ENCODE peak calls at places on chromosomes 3 and 15, in nine cellular contexts. T is vagina; W is BJ; O is CD4-positive, alpha-beta memory T cell; S is stomach; H is hepatocyte; B is naive thymus-derived CD4-positive, alpha-beta T cell; V is Panc1; U is ovary. C is an unnamed sample.

GRCh38 chr15:56715220-56715619 is 18.1 kb downstream of the ZNF280D start:
- DNase-seq in T (no peak), W (no peak), O (no peak), S (no peak), H (no peak), B (no peak), V (no peak), U (no peak), C (no peak)

GRCh38 chr15:94255540-94255939 is 24.2 kb downstream of the MCTP2 start:
- DNase-seq in T (no peak), W (no peak), O (no peak), S (no peak), H (no peak), B (no peak), V (no peak), U (no peak), C (no peak)

GRCh38 chr3:126476166-126476975 is 680 bp upstream of the ZXDC start:
- DNase-seq in T (peak), W (no peak), O (peak), S (peak), H (no peak), B (no peak), V (peak), U (peak), C (no peak)

GRCh38 chr15:51144021-51144532 is 49.4 kb upstream of the TNFAIP8L3 start:
- DNase-seq in T (no peak), W (peak), O (no peak), S (no peak), H (no peak), B (no peak), V (no peak), U (no peak), C (no peak)

GRCh38 chr15:57697588-57697987 is 8.9 kb upstream of the POLR2M start:
- DNase-seq in T (no peak), W (no peak), O (no peak), S (no peak), H (no peak), B (no peak), V (no peak), U (no peak), C (no peak)

GRCh38 chr3:49493901-49494300 is 23.8 kb downstream of the DAG1 start:
- DNase-seq in T (no peak), W (no peak), O (no peak), S (no peak), H (no peak), B (no peak), V (no peak), U (no peak), C (no peak)

GRCh38 chr3:99087277-99087676 is 185.8 kb upstream of the DCBLD2 start:
- DNase-seq in T (no peak), W (no peak), O (no peak), S (no peak), H (no peak), B (no peak), V (no peak), U (no peak), C (no peak)

GRCh38 chr3:107643038-107643883 is 120.5 kb downstream of the BBX start:
- DNase-seq in T (no peak), W (no peak), O (no peak), S (no peak), H (no peak), B (no peak), V (no peak), U (no peak), C (no peak)

GRCh38 chr15:40081691-40082194 is 26.9 kb downstream of the BMF start:
- DNase-seq in T (no peak), W (no peak), O (no peak), S (peak), H (peak), B (no peak), V (no peak), U (peak), C (no peak)
- H3K4me3 ChIP-seq in T (peak), W (no peak), O (no peak), S (peak), H (no peak), B (no peak), V (peak), U (peak), C (no peak)

GRCh38 chr3:129599073-129599472 is 7.4 kb downstream of the PLXND1 start:
- DNase-seq in T (no peak), W (no peak), O (no peak), S (no peak), H (no peak), B (no peak), V (no peak), U (no peak), C (no peak)
- H3K4me3 ChIP-seq in T (no peak), W (no peak), O (no peak), S (no peak), H (no peak), B (no peak), V (peak), U (no peak), C (no peak)

GRCh38 chr15:70361106-70361505 is 263.4 kb upstream of the TLE3 start:
- DNase-seq in T (no peak), W (no peak), O (no peak), S (no peak), H (no peak), B (no peak), V (no peak), U (no peak), C (no peak)
- H3K4me3 ChIP-seq in T (no peak), W (no peak), O (no peak), S (no peak), H (no peak), B (no peak), V (no peak), U (no peak), C (no peak)

DNA sequence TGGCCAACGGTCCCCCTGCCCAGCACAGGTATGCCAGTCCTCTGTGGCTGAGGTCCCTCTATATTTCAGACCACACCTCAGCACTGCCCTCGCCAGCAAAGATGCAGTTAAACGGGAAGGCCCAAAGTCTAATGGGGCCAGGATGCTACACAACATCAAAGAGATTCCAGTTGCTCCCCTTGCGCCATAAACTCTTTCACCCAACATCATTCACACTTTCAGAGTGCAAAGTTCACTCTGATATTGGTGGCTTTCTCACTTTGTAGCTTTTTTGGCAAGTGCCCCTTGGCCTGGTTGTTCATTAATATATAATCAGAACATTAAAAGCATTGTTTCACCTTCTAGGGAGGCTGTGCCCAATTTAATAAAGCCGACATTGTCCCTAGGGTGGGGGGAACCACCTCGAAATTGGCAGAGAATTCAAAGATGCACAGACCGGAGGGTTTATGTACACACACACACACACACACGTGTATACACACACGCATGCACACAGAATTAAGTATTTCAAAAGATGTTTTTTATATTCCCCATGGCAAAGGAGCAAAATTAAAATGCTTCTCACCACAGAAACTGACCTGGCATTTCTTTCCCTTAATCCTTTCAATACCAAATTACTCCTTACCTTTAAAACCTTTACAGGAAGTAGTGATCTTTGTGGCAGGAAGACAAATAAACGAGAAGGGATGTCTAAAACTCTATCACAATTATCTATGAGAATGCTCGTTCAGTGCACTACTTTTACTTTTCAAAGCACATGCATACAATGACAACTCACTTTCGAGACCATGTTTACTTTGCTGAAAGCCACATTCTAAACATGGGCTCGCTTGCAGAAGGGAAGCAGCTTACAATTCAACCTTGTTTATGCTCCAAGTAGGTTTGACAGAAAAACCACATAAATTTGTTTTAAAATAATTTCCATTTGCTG is 19.5 kb downstream of the LRIG1 start:
- DNase-seq in T (no peak), W (no peak), O (no peak), S (peak), H (no peak), B (no peak), V (no peak), U (no peak), C (no peak)
- H3K4me3 ChIP-seq in T (no peak), W (no peak), O (peak), S (no peak), H (no peak), B (peak), V (no peak), U (no peak), C (no peak)